ENCODE peak calls at places on chromosomes 6 and 20, in four cellular contexts. B, K, C and X are unnamed samples.

GRCh38 chr6:106974999-106975698 is 620 bp upstream of the CD24 start:
- DNase-seq in K (no peak), C (peak), B (peak), X (no peak)

GRCh38 chr20:40688129-40689099 is 622 bp downstream of the MAFB start:
- DNase-seq in C (peak), K (no peak), B (no peak), X (no peak)

GRCh38 chr20:21901470-21902275 is 196.2 kb downstream of the PAX1 start:
- DNase-seq in B (no peak), C (no peak), K (no peak), X (no peak)

GRCh38 chr6:31744422-31744821 is 4.6 kb downstream of the MSH5 start:
- DNase-seq in C (no peak), B (no peak), K (no peak), X (no peak)

GRCh38 chr20:32497589-32498224 is 87.4 kb downstream of the NOL4L start:
- DNase-seq in K (no peak), B (no peak), C (no peak), X (no peak)

GRCh38 chr6:118739976-118740771 is 88.8 kb upstream of the CEP85L start:
- DNase-seq in B (peak), K (no peak), C (no peak), X (no peak)

GRCh38 chr20:31515775-31516107 is 1.5 kb downstream of the HM13 start:
- DNase-seq in K (no peak), C (no peak), B (peak), X (no peak)

GRCh38 chr6:137829641-137830083 is 37.4 kb upstream of the TNFAIP3 start:
- DNase-seq in C (no peak), B (peak), K (no peak), X (no peak)

GRCh38 chr20:57381596-57382503 is 9.3 kb upstream of the RBM38 start:
- DNase-seq in B (peak), K (peak), C (peak), X (no peak)

GRCh38 chr20:62651285-62652021 is 9.2 kb downstream of the SLCO4A1 start:
- DNase-seq in K (no peak), C (peak), B (peak), X (peak)

GRCh38 chr20:20034486-20034885 is 17.3 kb downstream of the NAA20 start:
- DNase-seq in B (no peak), K (no peak), C (peak), X (no peak)

GRCh38 chr6:155120034-155120433 is 124.9 kb downstream of the TIAM2 start:
- DNase-seq in B (no peak), C (no peak), K (no peak), X (no peak)

GRCh38 chr20:57943291-57943690 is 233.5 kb upstream of the PMEPA1 start:
- DNase-seq in K (no peak), C (no peak), B (no peak), X (no peak)

GRCh38 chr6:157488635-157489226 is 107.7 kb downstream of the ZDHHC14 start:
- DNase-seq in C (peak), K (no peak), B (peak), X (no peak)

GRCh38 chr6:163443985-163444553 is 29.6 kb downstream of the QKI start:
- DNase-seq in B (peak), C (peak), K (peak), X (no peak)

GRCh38 chr6:143581835-143582480 is 70.4 kb upstream of the FUCA2 start:
- DNase-seq in K (peak), C (no peak), B (no peak), X (no peak)

GRCh38 chr6:130020106-130020851 is 1.9 kb downstream of the L3MBTL3 start:
- DNase-seq in B (peak), K (no peak), C (peak), X (no peak)

GRCh38 chr6:46044876-46045617 is 29.4 kb upstream of the CLIC5 start:
- DNase-seq in C (no peak), K (no peak), B (no peak), X (no peak)

GRCh38 chr6:1110164-1110563 is 201.7 kb upstream of the FOXQ1 start:
- DNase-seq in B (peak), C (no peak), K (peak), X (no peak)

GRCh38 chr20:33725607-33726264 is 5.6 kb upstream of the PXMP4 start:
- DNase-seq in B (no peak), K (no peak), C (no peak), X (no peak)

GRCh38 chr6:66568271-66568670 is 861.2 kb upstream of the EYS start:
- DNase-seq in B (peak), C (no peak), K (peak), X (no peak)

GRCh38 chr6:68108243-68108835 is 526.7 kb upstream of the ADGRB3 start:
- DNase-seq in C (no peak), B (peak), K (no peak), X (no peak)

GRCh38 chr20:8271727-8272126 is 139.7 kb downstream of the PLCB1 start:
- DNase-seq in B (no peak), K (no peak), C (no peak), X (no peak)
- TF ChIP-seq NFIC in B (no peak), K (no peak), C (no peak), X (no peak)

GRCh38 chr6:11785953-11786579 is 7.5 kb upstream of the ADTRP start:
- DNase-seq in K (no peak), B (peak), C (no peak), X (peak)

GRCh38 chr6:11788043-11788442 is 9.4 kb upstream of the ADTRP start:
- DNase-seq in K (no peak), C (no peak), B (no peak), X (peak)

GRCh38 chr6:11793277-11793676 is 14.7 kb upstream of the ADTRP start:
- DNase-seq in K (no peak), B (no peak), C (no peak), X (no peak)

GRCh38 chr6:11791354-11792107 is 12.9 kb upstream of the ADTRP start:
- DNase-seq in C (no peak), K (no peak), B (no peak), X (no peak)

GRCh38 chr6:11789754-11790153 is 11.2 kb upstream of the ADTRP start:
- DNase-seq in K (no peak), B (no peak), C (no peak), X (no peak)
- TF ChIP-seq NFIC in K (no peak), B (no peak), C (no peak), X (no peak)

GRCh38 chr6:53310751-53311585 is 37.8 kb downstream of the ELOVL5 start:
- DNase-seq in B (no peak), C (no peak), K (no peak), X (no peak)

GRCh38 chr6:53313784-53314382 is 34.9 kb downstream of the ELOVL5 start:
- DNase-seq in B (peak), K (no peak), C (no peak), X (no peak)

GRCh38 chr6:53309897-53310291 is 38.9 kb downstream of the ELOVL5 start:
- DNase-seq in K (no peak), C (no peak), B (no peak), X (no peak)

GRCh38 chr6:53311586-53311935 is 37.2 kb downstream of the ELOVL5 start:
- DNase-seq in K (no peak), C (no peak), B (no peak), X (no peak)

GRCh38 chr6:53312355-53312754 is 36.4 kb downstream of the ELOVL5 start:
- DNase-seq in K (no peak), B (peak), C (peak), X (no peak)
- TF ChIP-seq NFIC in K (no peak), B (peak), C (no peak), X (no peak)

GRCh38 chr20:52096117-52096516 is 95.5 kb downstream of the ZFP64 start:
- DNase-seq in B (no peak), C (no peak), K (no peak), X (no peak)
- TF ChIP-seq NFIC in B (no peak), C (no peak), K (no peak), X (no peak)

DNA sequence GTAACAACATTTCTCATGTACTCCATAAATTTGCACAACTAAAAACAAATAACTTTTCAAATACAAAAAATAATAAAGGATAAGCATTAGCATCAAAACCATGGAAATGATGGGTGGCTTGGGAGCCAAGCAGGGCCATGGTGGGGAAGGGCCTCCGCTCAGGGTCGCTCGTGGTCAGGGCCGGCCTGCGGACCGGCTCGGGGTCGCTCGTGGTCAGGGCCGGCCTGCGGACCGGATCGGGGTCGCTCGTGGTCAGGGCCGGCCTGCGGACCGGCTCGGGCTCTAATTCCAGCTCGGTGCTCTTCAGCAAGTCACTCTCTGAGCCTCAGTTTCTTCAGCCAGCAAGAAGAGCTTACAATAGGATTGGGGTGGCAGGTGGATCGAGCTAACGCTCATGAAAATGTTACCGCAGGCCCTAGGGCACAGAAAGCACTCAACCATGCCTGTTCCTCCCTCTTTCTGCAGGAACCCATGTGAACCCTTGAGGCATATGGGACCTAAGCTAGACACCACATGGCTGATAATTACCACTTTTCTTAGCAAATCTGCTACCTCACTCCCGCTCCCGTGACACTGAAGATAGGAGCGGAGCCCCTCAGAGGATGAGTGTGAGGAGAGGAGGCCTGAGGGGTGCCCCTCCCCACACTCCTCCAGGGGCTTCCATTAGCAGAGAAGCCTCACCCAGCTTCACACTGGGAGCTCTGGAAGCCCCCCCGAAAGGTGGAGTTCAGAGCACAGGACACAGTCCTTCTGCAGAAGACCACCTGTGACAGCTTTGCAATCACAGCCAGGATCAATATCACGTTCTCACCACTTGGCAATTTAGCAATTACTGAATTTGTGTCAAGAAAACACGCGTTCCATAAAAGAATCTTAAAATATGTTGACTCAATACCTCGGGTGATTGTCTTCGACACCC is 103.0 kb downstream of the PSMB1 start:
- DNase-seq in K (no peak), B (no peak), C (no peak), X (no peak)
- TF ChIP-seq NFIC in K (no peak), B (no peak), C (no peak), X (no peak)

GRCh38 chr6:44572346-44572745 is 184.8 kb downstream of the CDC5L start:
- DNase-seq in B (no peak), C (no peak), K (no peak), X (no peak)

GRCh38 chr6:44580901-44581300 is 193.4 kb downstream of the CDC5L start:
- DNase-seq in C (no peak), B (no peak), K (no peak), X (no peak)

GRCh38 chr6:44571510-44571909 is 184.0 kb downstream of the CDC5L start:
- DNase-seq in B (no peak), K (no peak), C (no peak), X (no peak)

GRCh38 chr6:44575644-44576043 is 188.1 kb downstream of the CDC5L start:
- DNase-seq in K (no peak), C (no peak), B (no peak), X (no peak)

DNA sequence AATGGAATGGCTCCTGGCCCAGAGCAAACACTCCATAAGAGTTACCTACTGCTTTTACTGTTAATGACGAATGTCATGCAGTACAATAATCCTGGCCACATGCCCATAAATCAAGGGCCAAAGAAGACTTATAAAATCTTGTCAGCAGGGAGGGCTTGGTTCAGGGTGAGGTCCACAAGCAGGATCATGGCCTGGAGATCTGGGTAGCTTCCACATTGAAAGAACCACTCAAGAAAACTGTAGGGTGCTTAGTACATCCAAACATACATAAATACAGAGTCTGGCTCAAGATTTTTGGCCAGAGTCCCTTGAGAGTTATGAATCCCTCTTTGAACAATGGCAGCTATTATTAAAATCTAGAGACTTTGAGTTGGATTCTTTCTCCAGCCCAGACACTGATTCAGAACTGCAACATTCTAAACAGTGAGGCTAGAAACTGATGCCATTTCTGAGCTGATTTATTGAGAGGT is 188.7 kb downstream of the CDC5L start:
- DNase-seq in K (no peak), B (no peak), C (no peak), X (no peak)
- TF ChIP-seq NFIC in K (no peak), B (no peak), C (no peak), X (no peak)

GRCh38 chr20:15378151-15378550 is 1040.7 kb upstream of the FLRT3 start:
- DNase-seq in C (no peak), K (no peak), B (no peak), X (no peak)
- TF ChIP-seq NFIC in C (no peak), K (no peak), B (no peak), X (no peak)

GRCh38 chr6:125584468-125584939 is 164.9 kb upstream of the HEY2 start:
- DNase-seq in B (no peak), K (no peak), C (no peak), X (no peak)
- TF ChIP-seq NFIC in B (no peak), K (no peak), C (no peak), X (no peak)

GRCh38 chr6:7919871-7920270 is 9.3 kb upstream of the TXNDC5 start:
- DNase-seq in C (no peak), B (peak), K (peak), X (no peak)
- TF ChIP-seq NFIC in C (no peak), B (peak), K (no peak), X (no peak)

GRCh38 chr6:166415306-166415705 is 32.6 kb upstream of the MPC1 start:
- DNase-seq in K (no peak), C (no peak), B (no peak), X (no peak)
- TF ChIP-seq NFIC in K (no peak), C (no peak), B (no peak), X (no peak)